ENCODE peak calls at places on chromosomes 5 and 9, in five cellular contexts. One of them, this sample, is unnamed.

GRCh38 chr9:4793412-4794005 is 765 bp downstream of the RCL1 start:
- DNase-seq in stimulated activated CD8-positive, alpha-beta memory T cell treated with anti-CD3 and anti-CD28 coated beads, Interleukin-15, amount 100 ng/mL, for 48 hours: no peak
- DNase-seq in activated effector memory CD4-positive, alpha-beta T cell treated with Interleukin-2 at 50 U/mL for 16 hours: no peak
- DNase-seq in RWPE1: peak
- DNase-seq in AG04450: no peak
- DNase-seq in this sample: no peak

GRCh38 chr5:139919308-139919707 is 123.7 kb downstream of the PSD2 start:
- DNase-seq in stimulated activated CD8-positive, alpha-beta memory T cell treated with anti-CD3 and anti-CD28 coated beads, Interleukin-15, amount 100 ng/mL, for 48 hours: no peak
- DNase-seq in activated effector memory CD4-positive, alpha-beta T cell treated with Interleukin-2 at 50 U/mL for 16 hours: no peak
- DNase-seq in RWPE1: no peak
- DNase-seq in AG04450: no peak
- DNase-seq in this sample: no peak

GRCh38 chr5:56615750-56616149 is 199.6 kb upstream of the MAP3K1 start:
- DNase-seq in stimulated activated CD8-positive, alpha-beta memory T cell treated with anti-CD3 and anti-CD28 coated beads, Interleukin-15, amount 100 ng/mL, for 48 hours: no peak
- DNase-seq in activated effector memory CD4-positive, alpha-beta T cell treated with Interleukin-2 at 50 U/mL for 16 hours: no peak
- DNase-seq in RWPE1: no peak
- DNase-seq in AG04450: no peak
- DNase-seq in this sample: no peak

GRCh38 chr9:133777871-133778270 is 39.7 kb upstream of the SARDH start:
- DNase-seq in stimulated activated CD8-positive, alpha-beta memory T cell treated with anti-CD3 and anti-CD28 coated beads, Interleukin-15, amount 100 ng/mL, for 48 hours: no peak
- DNase-seq in activated effector memory CD4-positive, alpha-beta T cell treated with Interleukin-2 at 50 U/mL for 16 hours: no peak
- DNase-seq in RWPE1: no peak
- DNase-seq in AG04450: no peak
- DNase-seq in this sample: no peak

GRCh38 chr5:20959347-20959746 is 971.3 kb upstream of the CDH18 start:
- DNase-seq in stimulated activated CD8-positive, alpha-beta memory T cell treated with anti-CD3 and anti-CD28 coated beads, Interleukin-15, amount 100 ng/mL, for 48 hours: no peak
- DNase-seq in activated effector memory CD4-positive, alpha-beta T cell treated with Interleukin-2 at 50 U/mL for 16 hours: no peak
- DNase-seq in RWPE1: no peak
- DNase-seq in AG04450: no peak
- DNase-seq in this sample: no peak

GRCh38 chr5:171226096-171226495 is 83.0 kb upstream of the TLX3 start:
- DNase-seq in stimulated activated CD8-positive, alpha-beta memory T cell treated with anti-CD3 and anti-CD28 coated beads, Interleukin-15, amount 100 ng/mL, for 48 hours: no peak
- DNase-seq in activated effector memory CD4-positive, alpha-beta T cell treated with Interleukin-2 at 50 U/mL for 16 hours: no peak
- DNase-seq in RWPE1: no peak
- DNase-seq in AG04450: no peak
- DNase-seq in this sample: no peak

GRCh38 chr5:115246361-115246991 is 16.2 kb downstream of the PGGT1B start:
- DNase-seq in stimulated activated CD8-positive, alpha-beta memory T cell treated with anti-CD3 and anti-CD28 coated beads, Interleukin-15, amount 100 ng/mL, for 48 hours: no peak
- DNase-seq in activated effector memory CD4-positive, alpha-beta T cell treated with Interleukin-2 at 50 U/mL for 16 hours: no peak
- DNase-seq in RWPE1: peak
- DNase-seq in AG04450: no peak
- DNase-seq in this sample: no peak

GRCh38 chr5:143679777-143680176 is 132.2 kb upstream of the HMHB1 start:
- DNase-seq in stimulated activated CD8-positive, alpha-beta memory T cell treated with anti-CD3 and anti-CD28 coated beads, Interleukin-15, amount 100 ng/mL, for 48 hours: no peak
- DNase-seq in activated effector memory CD4-positive, alpha-beta T cell treated with Interleukin-2 at 50 U/mL for 16 hours: no peak
- DNase-seq in RWPE1: no peak
- DNase-seq in AG04450: no peak
- DNase-seq in this sample: no peak

GRCh38 chr5:113255579-113256210 is 179.1 kb downstream of the TSSK1B start:
- DNase-seq in stimulated activated CD8-positive, alpha-beta memory T cell treated with anti-CD3 and anti-CD28 coated beads, Interleukin-15, amount 100 ng/mL, for 48 hours: no peak
- DNase-seq in activated effector memory CD4-positive, alpha-beta T cell treated with Interleukin-2 at 50 U/mL for 16 hours: no peak
- DNase-seq in RWPE1: no peak
- DNase-seq in AG04450: no peak
- DNase-seq in this sample: no peak

GRCh38 chr9:104810421-104811339 is 46.8 kb downstream of the NIPSNAP3B start:
- DNase-seq in stimulated activated CD8-positive, alpha-beta memory T cell treated with anti-CD3 and anti-CD28 coated beads, Interleukin-15, amount 100 ng/mL, for 48 hours: no peak
- DNase-seq in activated effector memory CD4-positive, alpha-beta T cell treated with Interleukin-2 at 50 U/mL for 16 hours: no peak
- DNase-seq in RWPE1: peak
- DNase-seq in AG04450: no peak
- DNase-seq in this sample: no peak

This sample was measured in stimulated activated CD4-positive, alpha-beta T cell treated with anti-CD3 and anti-CD28 coated beads, TNF-alpha, amount 100 ng/mL, for 4 hours.